ENCODE peak calls at places on chromosomes 7 and 10, in ten cellular contexts. B is fibroblast of lung, F is IMR-90, C is GM23338, Y is SK-N-SH, J is mammary epithelial cell, L is astrocyte, U is OCI-LY7, K is hepatocyte, E is neural progenitor cell. Z is an unnamed sample.

GRCh38 chr10:130018730-130019185 is 54.7 kb upstream of the EBF3 start:
- DNase-seq in B (no peak), F (no peak), C (no peak), Y (no peak), J (no peak), L (no peak), U (no peak), K (no peak), E (no peak), Z (peak)

GRCh38 chr7:21620054-21620453 is 77.2 kb downstream of the DNAH11 start:
- DNase-seq in B (no peak), F (peak), C (no peak), Y (no peak), J (no peak), L (no peak), U (no peak), K (no peak), E (no peak), Z (no peak)

GRCh38 chr10:21092683-21093524 is 195.8 kb upstream of the NEBL start:
- DNase-seq in B (peak), F (no peak), C (no peak), Y (no peak), J (no peak), L (no peak), U (no peak), K (no peak), E (no peak), Z (no peak)

GRCh38 chr7:41955475-41956243 is 252.8 kb upstream of the INHBA start:
- DNase-seq in B (peak), F (peak), C (peak), Y (no peak), J (peak), L (peak), U (no peak), K (peak), E (peak), Z (no peak)

GRCh38 chr7:107660381-107661080 is at the start of gene SLC26A4:
- DNase-seq in B (no peak), F (no peak), C (peak), Y (peak), J (no peak), L (no peak), U (no peak), K (peak), E (peak), Z (peak)

GRCh38 chr7:131829911-131830310 is 273.5 kb upstream of the PODXL start:
- DNase-seq in B (no peak), F (no peak), C (peak), Y (peak), J (no peak), L (no peak), U (no peak), K (peak), E (peak), Z (no peak)

GRCh38 chr7:31633454-31633853 is 53.6 kb upstream of the PPP1R17 start:
- DNase-seq in B (no peak), F (no peak), C (no peak), Y (no peak), J (peak), L (no peak), U (no peak), K (no peak), E (no peak), Z (no peak)

GRCh38 chr7:101906291-101907260 is 89.2 kb downstream of the CUX1 start:
- DNase-seq in B (no peak), F (no peak), C (no peak), Y (no peak), J (no peak), L (no peak), U (no peak), K (no peak), E (no peak), Z (no peak)

GRCh38 chr10:35770817-35771355 is 128.8 kb upstream of the FZD8 start:
- DNase-seq in B (no peak), F (no peak), C (peak), Y (no peak), J (no peak), L (no peak), U (no peak), K (peak), E (no peak), Z (no peak)

GRCh38 chr10:10584164-10584563 is 433.5 kb upstream of the CELF2 start:
- DNase-seq in B (no peak), F (no peak), C (no peak), Y (no peak), J (no peak), L (no peak), U (no peak), K (no peak), E (no peak), Z (no peak)

GRCh38 chr10:49508249-49508648 is 30.7 kb downstream of the ERCC6 start:
- DNase-seq in B (no peak), F (no peak), C (no peak), Y (no peak), J (no peak), L (no peak), U (no peak), K (no peak), E (no peak), Z (peak)

GRCh38 chr10:60367431-60367830 is 22.2 kb downstream of the ANK3 start:
- DNase-seq in B (no peak), F (no peak), C (peak), Y (no peak), J (no peak), L (no peak), U (no peak), K (no peak), E (peak), Z (no peak)

GRCh38 chr10:5343979-5344378 is 20.8 kb upstream of the UCN3 start:
- DNase-seq in B (no peak), F (no peak), C (no peak), Y (no peak), J (no peak), L (no peak), U (no peak), K (no peak), E (no peak), Z (no peak)

DNA sequence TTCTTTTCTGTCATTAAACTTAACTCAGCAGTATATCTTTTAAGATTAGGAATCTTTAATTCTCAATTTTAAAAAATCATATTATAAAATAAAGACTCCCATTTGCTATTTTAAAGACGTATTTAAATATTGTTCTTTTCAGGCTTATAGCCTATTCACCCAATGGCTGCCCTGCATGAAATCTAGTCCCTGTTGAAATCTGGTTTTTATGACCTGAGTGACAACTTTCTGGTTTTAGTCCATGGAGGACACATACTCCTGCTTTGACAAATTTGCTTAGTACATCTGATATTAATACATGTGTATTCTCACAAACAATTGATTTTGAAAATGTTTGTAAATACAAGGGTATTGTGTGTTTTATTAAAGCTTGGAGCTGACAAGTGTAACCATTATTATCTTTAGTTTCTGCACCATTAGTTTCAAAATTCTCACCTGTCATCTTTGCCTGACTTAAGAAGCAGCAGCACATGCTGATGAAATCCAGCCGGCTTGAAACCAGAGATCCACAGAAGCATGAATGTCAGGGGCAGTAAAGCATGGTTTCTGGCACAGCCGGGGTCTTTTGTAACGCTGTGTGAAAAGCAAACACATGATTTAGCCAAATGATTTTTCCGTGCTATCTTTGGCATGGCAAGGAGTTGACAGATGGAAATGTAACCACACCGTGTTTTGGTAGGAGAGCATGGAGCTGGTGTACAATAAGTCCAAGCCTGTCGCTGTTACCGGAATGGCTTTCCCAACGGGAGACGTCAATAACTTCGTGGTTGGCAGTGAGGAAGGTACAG is 262.8 kb downstream of the DYNC1I1 start:
- DNase-seq in B (peak), F (no peak), C (no peak), Y (no peak), J (no peak), L (no peak), U (no peak), K (no peak), E (no peak), Z (no peak)
- H2AFZ ChIP-seq in B (no peak), F (no peak), C (no peak), Y (no peak), J (no peak), L (no peak), U (no peak), K (no peak), E (no peak), Z (no peak)

GRCh38 chr10:97376413-97376812 is 24.7 kb downstream of the RRP12 start:
- DNase-seq in B (no peak), F (no peak), C (no peak), Y (no peak), J (no peak), L (no peak), U (no peak), K (no peak), E (no peak), Z (no peak)
- TF ChIP-seq CTCF in B (no peak), F (no peak), C (no peak), Y (no peak), J (no peak), L (no peak), U (no peak), K (no peak), E (no peak), Z (no peak)

GRCh38 chr7:140619101-140619615 is 21.5 kb downstream of the DENND2A start:
- DNase-seq in B (no peak), F (no peak), C (no peak), Y (no peak), J (no peak), L (no peak), U (no peak), K (no peak), E (no peak), Z (no peak)

GRCh38 chr7:140623995-140624902 is 16.4 kb downstream of the DENND2A start:
- DNase-seq in B (no peak), F (peak), C (peak), Y (no peak), J (no peak), L (no peak), U (no peak), K (peak), E (no peak), Z (no peak)

GRCh38 chr7:140618291-140618690 is 22.3 kb downstream of the DENND2A start:
- DNase-seq in B (no peak), F (no peak), C (no peak), Y (no peak), J (no peak), L (no peak), U (no peak), K (no peak), E (no peak), Z (no peak)

GRCh38 chr7:140617081-140617480 is 23.5 kb downstream of the DENND2A start:
- DNase-seq in B (no peak), F (no peak), C (no peak), Y (no peak), J (no peak), L (no peak), U (no peak), K (no peak), E (no peak), Z (no peak)

GRCh38 chr7:140621326-140622035 is 19.1 kb downstream of the DENND2A start:
- DNase-seq in B (peak), F (peak), C (no peak), Y (no peak), J (peak), L (peak), U (no peak), K (no peak), E (no peak), Z (no peak)
- H2AFZ ChIP-seq in B (no peak), F (no peak), C (no peak), Y (no peak), J (no peak), L (peak), U (peak), K (no peak), E (no peak), Z (no peak)

GRCh38 chr7:99730992-99731391 is 4.0 kb downstream of the CYP3A7 start:
- DNase-seq in B (no peak), F (no peak), C (no peak), Y (no peak), J (no peak), L (no peak), U (no peak), K (no peak), E (no peak), Z (no peak)

GRCh38 chr7:99731638-99732374 is 3.2 kb downstream of the CYP3A7 start:
- DNase-seq in B (no peak), F (no peak), C (no peak), Y (no peak), J (no peak), L (no peak), U (no peak), K (no peak), E (no peak), Z (no peak)

GRCh38 chr7:99733003-99733402 is 2.0 kb downstream of the CYP3A7 start:
- DNase-seq in B (no peak), F (no peak), C (no peak), Y (no peak), J (no peak), L (no peak), U (no peak), K (no peak), E (no peak), Z (no peak)

GRCh38 chr7:99734987-99735386 is at the start of gene CYP3A7:
- DNase-seq in B (no peak), F (peak), C (no peak), Y (no peak), J (no peak), L (no peak), U (no peak), K (peak), E (no peak), Z (no peak)

GRCh38 chr7:99733448-99733847 is 1.5 kb downstream of the CYP3A7 start:
- DNase-seq in B (no peak), F (no peak), C (peak), Y (no peak), J (no peak), L (no peak), U (peak), K (no peak), E (peak), Z (peak)
- TF ChIP-seq CTCF in B (peak), F (no peak), C (peak), Y (peak), J (no peak), L (peak), U (peak), K (peak), E (peak), Z (peak)

GRCh38 chr10:6986927-6987326 is 406.9 kb upstream of the PRKCQ start:
- DNase-seq in B (no peak), F (no peak), C (no peak), Y (no peak), J (no peak), L (no peak), U (no peak), K (no peak), E (no peak), Z (no peak)
- H2AFZ ChIP-seq in B (no peak), F (no peak), C (peak), Y (no peak), J (no peak), L (no peak), U (no peak), K (no peak), E (no peak), Z (no peak)

DNA sequence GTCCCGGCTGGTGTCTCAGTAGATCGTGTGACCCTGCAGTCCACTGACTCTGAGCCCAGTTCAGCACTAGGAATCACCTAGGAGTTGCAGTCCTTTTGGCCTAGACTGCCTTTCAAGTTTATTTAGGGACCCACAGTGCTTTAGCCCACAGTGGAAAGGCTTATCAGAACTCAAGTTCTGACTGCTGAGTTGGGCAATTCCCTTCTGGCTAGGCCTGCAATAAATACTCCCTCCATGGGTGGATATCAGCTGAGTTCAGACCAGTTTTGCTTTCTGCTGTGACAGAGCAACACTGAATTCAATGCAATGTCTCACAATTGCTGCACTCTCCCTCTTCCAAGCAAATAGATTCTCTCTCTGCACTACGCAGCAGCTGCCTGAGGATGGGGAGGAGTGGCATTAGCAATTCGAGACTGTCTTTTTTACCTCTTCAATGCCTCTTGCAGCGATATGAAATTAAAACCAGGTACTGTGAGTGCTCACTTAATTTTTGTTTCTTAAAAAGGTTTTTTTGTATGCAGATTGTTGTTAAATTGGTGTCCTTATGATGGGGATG is 1153.2 kb downstream of the SORCS1 start:
- DNase-seq in B (no peak), F (no peak), C (peak), Y (no peak), J (no peak), L (no peak), U (no peak), K (peak), E (peak), Z (no peak)
- TF ChIP-seq CTCF in B (no peak), F (no peak), C (no peak), Y (no peak), J (no peak), L (no peak), U (no peak), K (no peak), E (no peak), Z (no peak)

GRCh38 chr7:1175967-1176851 is 16.2 kb upstream of the ZFAND2A start:
- DNase-seq in B (peak), F (peak), C (peak), Y (peak), J (peak), L (peak), U (peak), K (peak), E (peak), Z (peak)

GRCh38 chr7:1174881-1175596 is 15.0 kb upstream of the ZFAND2A start:
- DNase-seq in B (no peak), F (no peak), C (no peak), Y (no peak), J (no peak), L (no peak), U (no peak), K (no peak), E (no peak), Z (no peak)

GRCh38 chr7:1175597-1175966 is 15.6 kb upstream of the ZFAND2A start:
- DNase-seq in B (no peak), F (no peak), C (no peak), Y (no peak), J (no peak), L (no peak), U (no peak), K (no peak), E (no peak), Z (no peak)

GRCh38 chr7:1172666-1173523 is 12.9 kb upstream of the ZFAND2A start:
- DNase-seq in B (no peak), F (no peak), C (no peak), Y (no peak), J (no peak), L (no peak), U (no peak), K (no peak), E (no peak), Z (no peak)

GRCh38 chr7:1176891-1177373 is 16.9 kb upstream of the ZFAND2A start:
- DNase-seq in B (peak), F (peak), C (peak), Y (peak), J (peak), L (no peak), U (peak), K (peak), E (peak), Z (peak)
- H2AFZ ChIP-seq in B (no peak), F (no peak), C (no peak), Y (no peak), J (no peak), L (no peak), U (peak), K (no peak), E (no peak), Z (peak)

GRCh38 chr7:129824291-129825004 is 128.3 kb downstream of the UBE2H start:
- DNase-seq in B (no peak), F (no peak), C (no peak), Y (no peak), J (no peak), L (no peak), U (no peak), K (no peak), E (no peak), Z (no peak)

GRCh38 chr7:129827467-129827990 is 125.2 kb downstream of the UBE2H start:
- DNase-seq in B (no peak), F (no peak), C (no peak), Y (no peak), J (no peak), L (no peak), U (no peak), K (no peak), E (no peak), Z (no peak)

GRCh38 chr7:129828078-129828762 is 124.5 kb downstream of the UBE2H start:
- DNase-seq in B (no peak), F (no peak), C (no peak), Y (no peak), J (no peak), L (no peak), U (no peak), K (no peak), E (no peak), Z (no peak)

GRCh38 chr7:129825554-129826267 is 127.0 kb downstream of the UBE2H start:
- DNase-seq in B (peak), F (peak), C (peak), Y (peak), J (peak), L (no peak), U (peak), K (peak), E (peak), Z (peak)

GRCh38 chr7:129825005-129825553 is 127.7 kb downstream of the UBE2H start:
- DNase-seq in B (peak), F (no peak), C (peak), Y (peak), J (peak), L (no peak), U (peak), K (peak), E (peak), Z (no peak)
- TF ChIP-seq CTCF in B (peak), F (peak), C (peak), Y (peak), J (peak), L (no peak), U (no peak), K (no peak), E (peak), Z (no peak)

Z was measured in DND-41.